ENCODE peak calls at places on chromosomes 5 and 9, in seven cellular contexts. P, S, Z, L, C, V and F are unnamed samples.

GRCh38 chr9:17491780-17492179 is 87.1 kb upstream of the SH3GL2 start:
- DNase-seq in S (no peak), L (no peak), C (no peak), P (no peak), V (no peak), Z (no peak), F (no peak)

GRCh38 chr5:170100051-170100943 is 5.4 kb upstream of the FOXI1 start:
- DNase-seq in Z (no peak), P (peak), S (peak), C (peak), V (peak), L (peak), F (peak)

GRCh38 chr5:177554474-177555111 is at the start of gene FAM193B:
- DNase-seq in V (peak), L (peak), S (peak), Z (peak), P (peak), C (peak), F (peak)

GRCh38 chr9:94918038-94918753 is 191.7 kb downstream of the AOPEP start:
- DNase-seq in P (no peak), L (peak), Z (no peak), V (peak), S (no peak), C (no peak), F (peak)

GRCh38 chr9:110330484-110331115 is 7.1 kb downstream of the TXNDC8 start:
- DNase-seq in Z (no peak), P (no peak), S (no peak), L (no peak), V (no peak), C (no peak), F (no peak)

GRCh38 chr5:139863855-139864558 is 68.4 kb downstream of the PSD2 start:
- DNase-seq in L (peak), C (peak), Z (peak), P (peak), S (peak), V (no peak), F (peak)

GRCh38 chr5:150590979-150591411 is 49.5 kb upstream of the SYNPO start:
- DNase-seq in V (no peak), P (no peak), L (no peak), C (peak), S (no peak), Z (no peak), F (no peak)

GRCh38 chr9:105232207-105232606 is 12.2 kb upstream of the SLC44A1 start:
- DNase-seq in Z (no peak), C (no peak), L (no peak), S (no peak), V (no peak), P (no peak), F (no peak)

GRCh38 chr5:55618318-55618717 is 83.6 kb upstream of the PLPP1 start:
- DNase-seq in P (no peak), Z (no peak), V (no peak), S (no peak), L (no peak), C (no peak), F (no peak)

GRCh38 chr5:83718195-83718825 is 2.3 kb downstream of the HAPLN1 start:
- DNase-seq in C (peak), Z (peak), V (no peak), S (peak), P (no peak), L (peak), F (peak)

GRCh38 chr9:72935595-72935994 is 17.3 kb downstream of the ALDH1A1 start:
- DNase-seq in Z (no peak), C (no peak), P (no peak), L (no peak), S (no peak), V (no peak), F (no peak)

GRCh38 chr9:78358329-78359051 is 61.6 kb downstream of the PSAT1 start:
- DNase-seq in S (no peak), V (no peak), P (no peak), C (no peak), Z (no peak), L (no peak), F (no peak)

GRCh38 chr5:56264417-56265025 is 31.4 kb upstream of the ANKRD55 start:
- DNase-seq in V (no peak), P (peak), Z (no peak), S (peak), L (peak), C (peak), F (no peak)

GRCh38 chr5:81167544-81167943 is 65.6 kb upstream of the CKMT2 start:
- DNase-seq in C (no peak), L (no peak), P (no peak), S (no peak), Z (no peak), V (no peak), F (no peak)

GRCh38 chr5:68872088-68872842 is 221.5 kb upstream of the SLC30A5 start:
- DNase-seq in V (no peak), Z (no peak), C (peak), L (no peak), P (no peak), S (no peak), F (no peak)

GRCh38 chr5:87120518-87121314 is 147.0 kb upstream of the RASA1 start:
- DNase-seq in V (no peak), L (no peak), C (no peak), S (no peak), P (no peak), Z (no peak), F (no peak)

GRCh38 chr9:112439171-112439570 is 47.5 kb upstream of the KIAA1958 start:
- DNase-seq in P (no peak), S (no peak), V (no peak), C (no peak), L (no peak), Z (no peak), F (no peak)

GRCh38 chr9:124209279-124209678 is 48.5 kb upstream of the NEK6 start:
- DNase-seq in L (no peak), P (peak), Z (no peak), S (peak), V (no peak), C (no peak), F (no peak)

GRCh38 chr9:77449177-77450092 is 198.7 kb downstream of the GNA14 start:
- DNase-seq in S (no peak), Z (no peak), P (no peak), L (no peak), V (no peak), C (no peak), F (no peak)

GRCh38 chr9:95012035-95012708 is 285.7 kb downstream of the AOPEP start:
- DNase-seq in S (no peak), C (no peak), P (no peak), V (no peak), Z (no peak), L (no peak), F (no peak)

GRCh38 chr9:92350129-92350739 is 24.5 kb downstream of the CENPP start:
- DNase-seq in L (no peak), C (no peak), S (no peak), V (no peak), P (no peak), Z (no peak), F (no peak)

GRCh38 chr5:79795764-79796398 is 106.2 kb downstream of the CMYA5 start:
- DNase-seq in P (no peak), L (no peak), S (peak), V (no peak), Z (no peak), C (no peak), F (no peak)

GRCh38 chr9:136278221-136278620 is 25.7 kb downstream of the CCDC187 start:
- DNase-seq in P (no peak), Z (no peak), S (no peak), V (no peak), L (no peak), C (no peak), F (no peak)

GRCh38 chr9:91948423-91949292 is 1.4 kb downstream of the ROR2 start:
- DNase-seq in P (peak), Z (no peak), S (peak), L (no peak), V (no peak), C (peak), F (peak)

GRCh38 chr9:126777733-126778132 is 27.1 kb upstream of the ZBTB43 start:
- DNase-seq in S (no peak), C (no peak), Z (no peak), P (peak), V (no peak), L (no peak), F (no peak)

GRCh38 chr5:170571885-170572284 is 68.1 kb downstream of the KCNIP1 start:
- DNase-seq in S (no peak), P (no peak), V (no peak), C (no peak), L (no peak), Z (no peak), F (no peak)

GRCh38 chr5:170056561-170057267 is 49.0 kb upstream of the FOXI1 start:
- DNase-seq in C (no peak), V (no peak), P (no peak), L (no peak), Z (no peak), S (no peak), F (no peak)

GRCh38 chr9:129655142-129655541 is 10.3 kb upstream of the PRRX2 start:
- DNase-seq in P (no peak), Z (no peak), C (no peak), L (no peak), V (no peak), S (no peak), F (no peak)

GRCh38 chr5:168603776-168604175 is 24.6 kb upstream of the PANK3 start:
- DNase-seq in V (no peak), Z (no peak), L (no peak), P (no peak), S (no peak), C (no peak), F (no peak)

GRCh38 chr5:108379722-108380530 is 2.0 kb downstream of the FBXL17 start:
- DNase-seq in P (no peak), V (no peak), Z (no peak), S (no peak), L (peak), C (no peak), F (no peak)

GRCh38 chr5:63931841-63932240 is 30.4 kb downstream of the HTR1A start:
- DNase-seq in Z (no peak), C (no peak), S (no peak), P (no peak), L (no peak), V (no peak), F (no peak)

DNA sequence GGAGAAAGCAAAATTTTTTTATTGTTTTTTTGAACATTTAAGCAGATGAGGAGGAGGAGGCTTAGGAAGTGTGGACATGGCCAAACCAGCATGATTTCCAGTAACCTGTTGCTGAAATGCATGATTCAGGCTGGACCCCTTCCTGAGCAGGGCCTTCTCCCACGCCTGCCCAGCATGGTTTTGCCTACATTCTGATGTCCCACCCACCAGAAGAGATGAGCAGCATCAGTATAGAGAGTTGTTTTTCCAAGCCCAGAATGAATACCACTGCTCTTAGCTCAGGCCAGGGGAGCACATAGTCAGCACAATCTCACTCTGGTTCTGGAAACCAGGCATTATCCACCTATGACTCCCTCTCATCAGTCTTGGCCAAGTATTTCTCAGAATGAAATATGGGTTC is 90.1 kb downstream of the PAPPA start:
- DNase-seq in Z (no peak), C (no peak), S (no peak), L (no peak), V (no peak), P (no peak), F (no peak)
- TF ChIP-seq POLR2AphosphoS5 in Z (no peak), C (no peak), S (no peak), L (no peak), V (no peak), P (no peak), F (no peak)

DNA sequence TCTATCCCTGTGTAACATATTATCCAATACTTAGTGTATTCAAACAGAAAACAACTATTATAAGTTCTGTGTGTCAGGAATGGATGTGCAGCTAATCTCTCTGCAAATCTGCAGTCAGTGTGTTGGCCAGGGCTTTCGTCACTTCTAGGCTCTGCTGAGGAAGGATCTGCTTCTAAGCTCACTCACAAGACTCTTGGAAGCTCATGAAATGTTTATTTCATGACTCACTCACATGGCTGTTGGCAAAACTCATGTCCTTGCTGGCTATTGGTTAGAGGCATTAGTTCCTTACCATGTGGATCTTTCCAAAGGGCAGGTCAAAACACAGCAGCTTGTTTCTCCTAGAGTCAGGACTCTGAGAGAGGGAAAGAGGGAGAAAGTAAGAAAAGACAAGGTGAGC is 367.4 kb upstream of the SMARCA2 start:
- DNase-seq in C (no peak), P (no peak), L (no peak), S (no peak), V (no peak), Z (no peak), F (no peak)
- TF ChIP-seq TAF1 in C (no peak), P (no peak), L (no peak), S (no peak), V (no peak), Z (no peak), F (no peak)

DNA sequence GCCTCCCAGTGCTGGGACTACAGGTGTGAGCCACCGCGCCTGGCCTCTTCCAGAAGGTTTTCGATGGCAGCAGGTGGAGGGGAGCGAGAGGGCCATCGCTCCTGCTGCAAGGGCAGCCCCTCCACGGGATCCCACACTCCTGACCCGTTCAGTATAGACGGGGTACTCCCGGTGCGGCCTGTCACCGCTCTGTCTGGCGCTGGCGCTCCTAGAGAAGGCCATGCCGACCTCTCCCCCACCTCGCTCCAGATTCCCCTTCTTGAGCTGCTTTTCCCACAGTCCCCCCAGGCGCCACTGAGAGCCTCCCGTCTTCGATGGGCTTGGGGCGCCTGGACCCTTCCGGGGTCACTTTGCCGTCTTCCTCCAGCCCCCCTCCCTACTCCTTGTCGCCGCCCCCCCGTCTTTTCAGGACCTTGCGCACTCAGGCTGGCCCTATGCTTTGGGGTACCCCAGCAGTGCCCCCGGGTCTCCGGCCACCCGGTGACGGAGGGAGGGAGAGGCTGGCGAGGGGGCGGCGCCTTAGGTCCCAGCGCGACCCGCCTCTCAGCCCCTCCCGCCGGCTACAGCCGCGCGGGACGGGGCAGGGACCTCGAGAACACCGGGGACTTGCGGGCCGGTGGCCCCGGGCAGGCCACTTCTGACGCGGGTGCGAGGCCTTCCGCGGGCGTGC is 4.2 kb upstream of the SQSTM1 start:
- DNase-seq in C (no peak), L (no peak), S (no peak), Z (no peak), P (no peak), V (no peak), F (no peak)
- TF ChIP-seq POLR2AphosphoS5 in C (no peak), L (no peak), S (no peak), Z (no peak), P (no peak), V (no peak), F (no peak)

DNA sequence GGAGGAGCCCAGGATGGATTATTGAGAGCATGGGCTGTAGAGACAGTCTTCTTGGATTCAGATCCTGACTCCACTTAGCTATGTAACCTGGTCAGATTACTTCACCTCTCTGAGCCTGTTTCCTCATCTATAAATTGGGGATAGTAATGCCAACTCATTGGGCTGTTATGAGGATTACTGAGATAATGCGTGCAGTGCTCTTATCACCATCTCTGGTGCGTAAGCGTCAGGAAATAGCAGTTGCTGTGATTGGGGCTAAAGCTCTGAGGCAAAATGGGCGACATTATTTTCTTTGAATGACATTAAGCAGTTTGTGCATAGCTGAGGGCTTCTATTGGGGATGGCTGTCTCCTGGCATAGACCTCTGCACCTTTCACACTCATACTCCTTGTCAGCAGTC is 995 bp upstream of the MSMP start:
- DNase-seq in L (no peak), P (no peak), Z (no peak), C (no peak), V (no peak), S (no peak), F (no peak)
- TF ChIP-seq TAF1 in L (no peak), P (no peak), Z (no peak), C (no peak), V (no peak), S (no peak), F (no peak)